ENCODE peak calls at places on chromosomes 1 and 21, in eight cellular contexts. K, F, U, H, Y, I, T and M are unnamed samples.

GRCh38 chr1:15649937-15650336 is 32.7 kb downstream of the DDI2 start:
- DNase-seq in K (no peak), F (no peak), U (no peak), H (no peak), Y (no peak), I (no peak), T (no peak), M (no peak)

GRCh38 chr1:28297826-28298225 is 31.0 kb upstream of the MED18 start:
- DNase-seq in K (no peak), F (no peak), U (no peak), H (no peak), Y (no peak), I (no peak), T (no peak), M (no peak)

GRCh38 chr1:150173161-150173585 is 23.5 kb downstream of the PLEKHO1 start:
- DNase-seq in K (no peak), F (no peak), U (no peak), H (peak; percentile 56), Y (no peak), I (no peak), T (no peak), M (no peak)

GRCh38 chr1:203342192-203342940 is 8.6 kb downstream of the FMOD start:
- DNase-seq in K (peak; percentile 34), F (no peak), U (peak; percentile 49), H (peak; percentile 78), Y (no peak), I (no peak), T (peak; percentile 27), M (peak; percentile 69)

GRCh38 chr1:50704126-50704525 is 255.9 kb downstream of the FAF1 start:
- DNase-seq in K (no peak), F (peak; percentile 12), U (no peak), H (no peak), Y (no peak), I (no peak), T (peak; percentile 19), M (peak; percentile 37)

GRCh38 chr1:54309631-54310366 is 96.4 kb downstream of the SSBP3 start:
- DNase-seq in K (no peak), F (no peak), U (no peak), H (no peak), Y (no peak), I (no peak), T (no peak), M (no peak)

GRCh38 chr1:64122588-64122987 is 80.8 kb upstream of the UBE2U start:
- DNase-seq in K (no peak), F (no peak), U (no peak), H (no peak), Y (no peak), I (no peak), T (no peak), M (no peak)

GRCh38 chr1:247056071-247056470 is 22.5 kb downstream of the ZNF670 start:
- DNase-seq in K (no peak), F (no peak), U (no peak), H (no peak), Y (no peak), I (no peak), T (peak; percentile 3), M (no peak)

GRCh38 chr1:109388884-109389637 is 8.7 kb downstream of the SORT1 start:
- DNase-seq in K (no peak), F (no peak), U (no peak), H (no peak), Y (no peak), I (no peak), T (no peak), M (no peak)

GRCh38 chr1:59707216-59707615 is 107.5 kb upstream of the HOOK1 start:
- DNase-seq in K (peak; percentile 39), F (peak; percentile 88), U (no peak), H (no peak), Y (no peak), I (peak; percentile 80), T (peak; percentile 98), M (no peak)

GRCh38 chr1:193747579-193747978 is 561.2 kb upstream of the B3GALT2 start:
- DNase-seq in K (no peak), F (peak; percentile 27), U (no peak), H (no peak), Y (no peak), I (no peak), T (peak; percentile 77), M (no peak)

GRCh38 chr1:12057382-12057781 is 5.7 kb upstream of the TNFRSF8 start:
- DNase-seq in K (no peak), F (no peak), U (no peak), H (no peak), Y (no peak), I (no peak), T (no peak), M (peak; percentile 61)

GRCh38 chr1:223642155-223642689 is 23.3 kb downstream of the CAPN8 start:
- DNase-seq in K (no peak), F (no peak), U (no peak), H (peak; percentile 33), Y (no peak), I (no peak), T (no peak), M (no peak)

GRCh38 chr21:31892686-31893085 is 19.9 kb downstream of the HUNK start:
- DNase-seq in K (no peak), F (no peak), U (no peak), H (no peak), Y (peak; percentile 57), I (no peak), T (no peak), M (no peak)

GRCh38 chr21:31887596-31887920 is 14.7 kb downstream of the HUNK start:
- DNase-seq in K (peak; percentile 33), F (no peak), U (no peak), H (no peak), Y (peak; percentile 88), I (no peak), T (no peak), M (no peak)

GRCh38 chr21:31885146-31885545 is 12.3 kb downstream of the HUNK start:
- DNase-seq in K (no peak), F (no peak), U (no peak), H (no peak), Y (peak; percentile 75), I (no peak), T (no peak), M (no peak)

GRCh38 chr21:31886896-31887595 is 14.2 kb downstream of the HUNK start:
- DNase-seq in K (no peak), F (no peak), U (no peak), H (no peak), Y (peak; percentile 48), I (no peak), T (no peak), M (no peak)

DNA sequence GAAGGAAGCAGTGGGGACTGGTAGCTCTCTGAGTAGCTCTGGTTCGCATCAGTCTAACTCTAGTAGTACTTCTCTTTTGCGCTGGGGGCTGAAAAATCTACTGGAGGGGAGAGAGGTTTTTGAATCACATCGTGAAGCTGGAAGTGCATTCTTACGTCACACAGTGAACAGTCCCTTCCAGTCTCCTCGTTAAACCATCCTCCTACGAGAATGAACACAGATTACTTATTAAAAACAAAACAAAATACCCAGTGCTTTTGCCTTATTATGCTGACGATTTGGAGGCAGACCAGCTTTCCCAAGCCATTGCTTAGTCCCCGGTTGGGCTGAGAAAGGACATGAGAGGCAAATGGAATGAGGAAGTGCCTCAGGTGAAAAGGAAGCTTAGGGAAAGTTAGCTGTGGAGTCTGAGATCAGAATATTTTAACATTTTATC is 16.1 kb downstream of the HUNK start:
- DNase-seq in K (no peak), F (no peak), U (no peak), H (no peak), Y (peak; percentile 50), I (no peak), T (no peak), M (no peak)
- TF ChIP-seq CTCF in K (no peak), F (no peak), U (no peak), H (no peak), Y (no peak), I (no peak), T (no peak), M (no peak)

DNA sequence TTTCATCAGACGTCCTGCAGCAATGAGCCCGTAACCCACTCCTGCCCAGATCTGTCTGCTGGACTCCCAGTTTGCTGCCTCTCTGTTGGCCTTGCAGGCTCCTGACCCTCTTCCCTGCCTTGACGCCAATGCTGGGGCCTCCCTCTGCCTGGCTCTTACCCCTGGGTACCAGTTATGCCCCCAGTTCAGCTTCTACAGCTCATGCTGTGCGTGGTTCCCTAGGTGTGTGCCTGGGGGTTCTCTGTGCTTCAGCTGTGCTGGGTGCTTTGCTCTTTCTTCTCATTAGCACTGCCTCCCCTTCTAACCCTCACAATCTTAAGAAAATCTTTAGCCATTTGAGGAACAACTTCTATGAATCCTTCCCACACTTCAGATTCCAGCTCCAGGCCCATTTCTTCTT is 151.4 kb downstream of the ZSCAN20 start:
- DNase-seq in K (no peak), F (no peak), U (no peak), H (no peak), Y (peak; percentile 45), I (no peak), T (no peak), M (no peak)
- TF ChIP-seq CTCF in K (no peak), F (no peak), U (no peak), H (no peak), Y (no peak), I (no peak), T (no peak), M (no peak)

GRCh38 chr1:181133969-181134418 is 45.5 kb downstream of the IER5 start:
- DNase-seq in K (no peak), F (no peak), U (no peak), H (no peak), Y (no peak), I (peak; percentile 48), T (no peak), M (no peak)

GRCh38 chr1:181136738-181137122 is 48.2 kb downstream of the IER5 start:
- DNase-seq in K (no peak), F (no peak), U (no peak), H (no peak), Y (no peak), I (no peak), T (no peak), M (no peak)

GRCh38 chr1:181134543-181135461 is 46.3 kb downstream of the IER5 start:
- DNase-seq in K (no peak), F (no peak), U (no peak), H (peak; percentile 67), Y (peak; percentile 90), I (peak; percentile 74), T (peak; percentile 89), M (peak; percentile 61)

GRCh38 chr1:181135815-181136737 is 47.6 kb downstream of the IER5 start:
- DNase-seq in K (no peak), F (peak; percentile 87), U (no peak), H (no peak), Y (no peak), I (no peak), T (peak; percentile 94), M (no peak)

GRCh38 chr1:181135462-181135781 is 46.9 kb downstream of the IER5 start:
- DNase-seq in K (no peak), F (no peak), U (no peak), H (peak; percentile 66), Y (no peak), I (no peak), T (peak; percentile 49), M (no peak)
- TF ChIP-seq CTCF in K (peak; percentile 57), F (peak; percentile 45), U (peak; percentile 34), H (peak; percentile 32), Y (no peak), I (no peak), T (peak; percentile 39), M (peak; percentile 35)

DNA sequence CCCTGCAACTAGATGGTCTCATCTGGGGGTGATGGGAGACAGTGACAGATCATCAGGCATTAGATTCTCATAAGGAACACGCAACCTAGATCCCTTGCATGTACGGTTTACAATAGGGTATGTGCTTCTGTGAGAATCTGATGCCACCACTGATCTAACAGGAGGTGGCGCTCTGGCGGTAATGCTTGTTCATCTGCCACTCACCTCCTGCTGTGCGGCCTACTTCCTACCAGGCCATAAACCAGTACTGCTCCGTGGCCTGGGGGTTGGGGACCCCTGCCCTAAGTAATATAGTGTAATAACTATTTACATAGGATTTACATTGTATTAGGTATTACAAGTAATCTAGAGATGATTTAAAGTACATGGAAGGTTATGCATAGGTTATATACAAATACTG is 134.9 kb downstream of the CLEC20A start:
- DNase-seq in K (no peak), F (no peak), U (no peak), H (no peak), Y (no peak), I (no peak), T (no peak), M (no peak)
- TF ChIP-seq CTCF in K (no peak), F (no peak), U (no peak), H (no peak), Y (no peak), I (no peak), T (no peak), M (peak; percentile 37)